ENCODE peak calls at places on chromosomes 12 and 14, in ten cellular contexts. One of them, this sample, is unnamed.

GRCh38 chr14:22174412-22174811 is 414.6 kb downstream of the DAD1 start:
- DNase-seq in astrocyte: no peak
- DNase-seq in endodermal cell: no peak
- DNase-seq in psoas muscle: no peak
- DNase-seq in chondrocyte: no peak
- DNase-seq in kidney: no peak
- DNase-seq in endothelial cell: no peak
- DNase-seq in tibial artery: no peak
- DNase-seq in MCF 10A: no peak
- DNase-seq in fibroblast of lung: no peak
- DNase-seq in this sample: no peak

GRCh38 chr12:54225666-54226065 is 36.9 kb upstream of the SMUG1 start:
- DNase-seq in astrocyte: no peak
- DNase-seq in endodermal cell: no peak
- DNase-seq in psoas muscle: no peak
- DNase-seq in chondrocyte: no peak
- DNase-seq in kidney: no peak
- DNase-seq in endothelial cell: no peak
- DNase-seq in tibial artery: no peak
- DNase-seq in MCF 10A: no peak
- DNase-seq in fibroblast of lung: no peak
- DNase-seq in this sample: no peak

GRCh38 chr12:12798480-12798879 is 13.0 kb downstream of the APOLD1 start:
- DNase-seq in astrocyte: no peak
- DNase-seq in endodermal cell: no peak
- DNase-seq in psoas muscle: no peak
- DNase-seq in chondrocyte: no peak
- DNase-seq in kidney: no peak
- DNase-seq in endothelial cell: no peak
- DNase-seq in tibial artery: no peak
- DNase-seq in MCF 10A: no peak
- DNase-seq in fibroblast of lung: no peak
- DNase-seq in this sample: no peak

GRCh38 chr14:90539496-90539775 is 142.6 kb downstream of the CALM1 start:
- DNase-seq in astrocyte: no peak
- DNase-seq in endodermal cell: no peak
- DNase-seq in psoas muscle: no peak
- DNase-seq in chondrocyte: peak
- DNase-seq in kidney: peak
- DNase-seq in endothelial cell: no peak
- DNase-seq in tibial artery: no peak
- DNase-seq in MCF 10A: no peak
- DNase-seq in fibroblast of lung: no peak
- DNase-seq in this sample: no peak

GRCh38 chr14:100540926-100541620 is 46.1 kb downstream of the BEGAIN start:
- DNase-seq in astrocyte: no peak
- DNase-seq in endodermal cell: no peak
- DNase-seq in psoas muscle: no peak
- DNase-seq in chondrocyte: peak
- DNase-seq in kidney: peak
- DNase-seq in endothelial cell: no peak
- DNase-seq in tibial artery: no peak
- DNase-seq in MCF 10A: no peak
- DNase-seq in fibroblast of lung: no peak
- DNase-seq in this sample: no peak

GRCh38 chr12:15562263-15562662 is 226.9 kb downstream of the EPS8 start:
- DNase-seq in astrocyte: no peak
- DNase-seq in endodermal cell: no peak
- DNase-seq in psoas muscle: no peak
- DNase-seq in chondrocyte: no peak
- DNase-seq in kidney: no peak
- DNase-seq in endothelial cell: no peak
- DNase-seq in tibial artery: no peak
- DNase-seq in MCF 10A: no peak
- DNase-seq in fibroblast of lung: no peak
- DNase-seq in this sample: no peak

GRCh38 chr12:119994892-119995658 is 6.0 kb downstream of the BICDL1 start:
- DNase-seq in astrocyte: no peak
- DNase-seq in endodermal cell: no peak
- DNase-seq in psoas muscle: no peak
- DNase-seq in chondrocyte: no peak
- DNase-seq in kidney: no peak
- DNase-seq in endothelial cell: no peak
- DNase-seq in tibial artery: no peak
- DNase-seq in MCF 10A: no peak
- DNase-seq in fibroblast of lung: no peak
- DNase-seq in this sample: no peak

GRCh38 chr14:105072381-105072861 is 7.2 kb upstream of the GPR132 start:
- DNase-seq in astrocyte: no peak
- DNase-seq in endodermal cell: no peak
- DNase-seq in psoas muscle: no peak
- DNase-seq in chondrocyte: no peak
- DNase-seq in kidney: peak
- DNase-seq in endothelial cell: no peak
- DNase-seq in tibial artery: no peak
- DNase-seq in MCF 10A: no peak
- DNase-seq in fibroblast of lung: no peak
- DNase-seq in this sample: no peak

GRCh38 chr14:100775351-100775830 is 48.7 kb downstream of the DLK1 start:
- DNase-seq in astrocyte: no peak
- DNase-seq in endodermal cell: peak
- DNase-seq in psoas muscle: no peak
- DNase-seq in chondrocyte: peak
- DNase-seq in kidney: no peak
- DNase-seq in endothelial cell: no peak
- DNase-seq in tibial artery: no peak
- DNase-seq in MCF 10A: no peak
- DNase-seq in fibroblast of lung: no peak
- DNase-seq in this sample: no peak

GRCh38 chr14:77883479-77884238 is 83.8 kb downstream of the ADCK1 start:
- DNase-seq in astrocyte: no peak
- DNase-seq in endodermal cell: no peak
- DNase-seq in psoas muscle: no peak
- DNase-seq in chondrocyte: no peak
- DNase-seq in kidney: peak
- DNase-seq in endothelial cell: no peak
- DNase-seq in tibial artery: no peak
- DNase-seq in MCF 10A: no peak
- DNase-seq in fibroblast of lung: no peak
- DNase-seq in this sample: peak

GRCh38 chr12:49631336-49631907 is 8.1 kb downstream of the PRPF40B start:
- DNase-seq in astrocyte: no peak
- DNase-seq in endodermal cell: peak
- DNase-seq in psoas muscle: no peak
- DNase-seq in chondrocyte: no peak
- DNase-seq in kidney: peak
- DNase-seq in endothelial cell: no peak
- DNase-seq in tibial artery: no peak
- DNase-seq in MCF 10A: no peak
- DNase-seq in fibroblast of lung: no peak
- DNase-seq in this sample: no peak

GRCh38 chr12:20722142-20722541 is 27.0 kb downstream of the SLCO1C1 start:
- DNase-seq in astrocyte: no peak
- DNase-seq in endodermal cell: no peak
- DNase-seq in psoas muscle: no peak
- DNase-seq in chondrocyte: no peak
- DNase-seq in kidney: no peak
- DNase-seq in endothelial cell: no peak
- DNase-seq in tibial artery: no peak
- DNase-seq in MCF 10A: no peak
- DNase-seq in fibroblast of lung: no peak
- DNase-seq in this sample: no peak

GRCh38 chr14:102917469-102918211 is 4.8 kb upstream of the AMN start:
- DNase-seq in astrocyte: no peak
- DNase-seq in endodermal cell: peak
- DNase-seq in psoas muscle: peak
- DNase-seq in chondrocyte: no peak
- DNase-seq in kidney: peak
- DNase-seq in endothelial cell: peak
- DNase-seq in tibial artery: peak
- DNase-seq in MCF 10A: peak
- DNase-seq in fibroblast of lung: peak
- DNase-seq in this sample: peak

GRCh38 chr14:103329421-103330347 is 4.4 kb upstream of the EIF5 start:
- DNase-seq in astrocyte: peak
- DNase-seq in endodermal cell: no peak
- DNase-seq in psoas muscle: no peak
- DNase-seq in chondrocyte: no peak
- DNase-seq in kidney: no peak
- DNase-seq in endothelial cell: no peak
- DNase-seq in tibial artery: peak
- DNase-seq in MCF 10A: peak
- DNase-seq in fibroblast of lung: peak
- DNase-seq in this sample: no peak

GRCh38 chr14:99938376-99938775 is 126.8 kb upstream of the EVL start:
- DNase-seq in astrocyte: no peak
- DNase-seq in endodermal cell: no peak
- DNase-seq in psoas muscle: no peak
- DNase-seq in chondrocyte: no peak
- DNase-seq in kidney: no peak
- DNase-seq in endothelial cell: no peak
- DNase-seq in tibial artery: no peak
- DNase-seq in MCF 10A: no peak
- DNase-seq in fibroblast of lung: no peak
- DNase-seq in this sample: no peak

GRCh38 chr12:22543246-22544037 is 900 bp downstream of the C2CD5 start:
- DNase-seq in astrocyte: peak
- DNase-seq in endodermal cell: no peak
- DNase-seq in psoas muscle: peak
- DNase-seq in chondrocyte: no peak
- DNase-seq in kidney: peak
- DNase-seq in endothelial cell: peak
- DNase-seq in tibial artery: peak
- DNase-seq in MCF 10A: peak
- DNase-seq in fibroblast of lung: peak
- DNase-seq in this sample: peak

GRCh38 chr12:51357374-51358047 is 11.0 kb upstream of the CELA1 start:
- DNase-seq in astrocyte: no peak
- DNase-seq in endodermal cell: no peak
- DNase-seq in psoas muscle: no peak
- DNase-seq in chondrocyte: no peak
- DNase-seq in kidney: no peak
- DNase-seq in endothelial cell: no peak
- DNase-seq in tibial artery: no peak
- DNase-seq in MCF 10A: no peak
- DNase-seq in fibroblast of lung: no peak
- DNase-seq in this sample: no peak

GRCh38 chr12:632102-632696 is 31.0 kb downstream of the NINJ2 start:
- DNase-seq in astrocyte: peak
- DNase-seq in endodermal cell: peak
- DNase-seq in psoas muscle: peak
- DNase-seq in chondrocyte: peak
- DNase-seq in kidney: no peak
- DNase-seq in endothelial cell: no peak
- DNase-seq in tibial artery: peak
- DNase-seq in MCF 10A: peak
- DNase-seq in fibroblast of lung: peak
- DNase-seq in this sample: no peak

GRCh38 chr14:49550284-49551184 is 35.6 kb downstream of the RPS29 start:
- DNase-seq in astrocyte: no peak
- DNase-seq in endodermal cell: no peak
- DNase-seq in psoas muscle: no peak
- DNase-seq in chondrocyte: no peak
- DNase-seq in kidney: no peak
- DNase-seq in endothelial cell: no peak
- DNase-seq in tibial artery: no peak
- DNase-seq in MCF 10A: no peak
- DNase-seq in fibroblast of lung: peak
- DNase-seq in this sample: no peak
- TF ChIP-seq CTCF in astrocyte: peak
- TF ChIP-seq CTCF in endodermal cell: peak
- TF ChIP-seq CTCF in psoas muscle: no peak
- TF ChIP-seq CTCF in chondrocyte: peak
- TF ChIP-seq CTCF in kidney: peak
- TF ChIP-seq CTCF in endothelial cell: no peak
- TF ChIP-seq CTCF in tibial artery: no peak
- TF ChIP-seq CTCF in MCF 10A: peak
- TF ChIP-seq CTCF in fibroblast of lung: peak
- TF ChIP-seq CTCF in this sample: peak

DNA sequence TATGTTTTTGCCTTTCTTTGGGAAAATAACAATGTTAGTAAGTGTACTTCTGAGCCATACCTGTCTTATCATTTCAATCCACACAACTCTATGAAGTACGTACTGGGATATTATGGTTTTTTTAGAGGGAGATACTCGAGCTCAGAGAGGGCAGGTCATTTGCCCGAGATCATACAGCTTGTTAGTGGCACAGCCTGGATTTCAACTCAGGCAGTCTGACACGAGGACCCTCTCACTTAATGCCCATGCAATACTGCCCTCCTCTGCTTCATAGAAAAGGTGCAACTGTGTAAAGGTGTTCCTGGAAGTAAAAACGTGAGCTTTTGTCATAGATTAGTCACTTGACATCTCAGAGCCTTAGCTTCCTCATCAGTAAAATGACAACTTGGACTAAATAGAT is 128.0 kb downstream of the NDUFA12 start:
- DNase-seq in astrocyte: no peak
- DNase-seq in endodermal cell: peak
- DNase-seq in psoas muscle: no peak
- DNase-seq in chondrocyte: no peak
- DNase-seq in kidney: no peak
- DNase-seq in endothelial cell: peak
- DNase-seq in tibial artery: no peak
- DNase-seq in MCF 10A: peak
- DNase-seq in fibroblast of lung: peak
- DNase-seq in this sample: peak
- TF ChIP-seq CTCF in astrocyte: no peak
- TF ChIP-seq CTCF in endodermal cell: peak
- TF ChIP-seq CTCF in psoas muscle: peak
- TF ChIP-seq CTCF in chondrocyte: peak
- TF ChIP-seq CTCF in kidney: peak
- TF ChIP-seq CTCF in endothelial cell: no peak
- TF ChIP-seq CTCF in tibial artery: no peak
- TF ChIP-seq CTCF in MCF 10A: peak
- TF ChIP-seq CTCF in fibroblast of lung: no peak
- TF ChIP-seq CTCF in this sample: peak

DNA sequence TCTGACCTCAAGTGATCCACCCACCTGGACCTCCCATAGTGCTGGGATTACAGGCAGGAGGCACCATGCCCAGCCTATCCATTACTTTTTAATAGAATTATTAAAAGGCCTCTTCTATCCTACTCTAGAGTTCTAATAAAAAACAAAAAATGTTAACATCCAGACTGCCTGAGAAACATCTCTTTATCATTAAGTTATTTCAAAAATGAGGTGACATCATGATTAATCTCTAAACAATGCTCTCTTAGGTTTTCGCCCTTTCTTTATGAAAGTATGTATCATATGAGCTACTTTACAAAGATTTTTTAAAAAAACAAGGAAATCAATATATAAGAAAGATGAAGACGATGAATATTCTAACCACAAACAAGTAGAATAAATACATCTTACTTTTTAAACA is 52.6 kb downstream of the FGD6 start:
- DNase-seq in astrocyte: peak
- DNase-seq in endodermal cell: no peak
- DNase-seq in psoas muscle: no peak
- DNase-seq in chondrocyte: no peak
- DNase-seq in kidney: no peak
- DNase-seq in endothelial cell: no peak
- DNase-seq in tibial artery: no peak
- DNase-seq in MCF 10A: no peak
- DNase-seq in fibroblast of lung: no peak
- DNase-seq in this sample: no peak
- TF ChIP-seq CTCF in astrocyte: no peak
- TF ChIP-seq CTCF in endodermal cell: no peak
- TF ChIP-seq CTCF in psoas muscle: no peak
- TF ChIP-seq CTCF in chondrocyte: no peak
- TF ChIP-seq CTCF in kidney: no peak
- TF ChIP-seq CTCF in endothelial cell: no peak
- TF ChIP-seq CTCF in tibial artery: no peak
- TF ChIP-seq CTCF in MCF 10A: no peak
- TF ChIP-seq CTCF in fibroblast of lung: no peak
- TF ChIP-seq CTCF in this sample: no peak

GRCh38 chr12:47808574-47809380 is 10.9 kb downstream of the HDAC7 start:
- DNase-seq in astrocyte: no peak
- DNase-seq in endodermal cell: peak
- DNase-seq in psoas muscle: no peak
- DNase-seq in chondrocyte: no peak
- DNase-seq in kidney: no peak
- DNase-seq in endothelial cell: no peak
- DNase-seq in tibial artery: no peak
- DNase-seq in MCF 10A: peak
- DNase-seq in fibroblast of lung: no peak
- DNase-seq in this sample: no peak
- TF ChIP-seq CTCF in astrocyte: no peak
- TF ChIP-seq CTCF in endodermal cell: peak
- TF ChIP-seq CTCF in psoas muscle: no peak
- TF ChIP-seq CTCF in chondrocyte: no peak
- TF ChIP-seq CTCF in kidney: no peak
- TF ChIP-seq CTCF in endothelial cell: no peak
- TF ChIP-seq CTCF in tibial artery: no peak
- TF ChIP-seq CTCF in MCF 10A: no peak
- TF ChIP-seq CTCF in fibroblast of lung: peak
- TF ChIP-seq CTCF in this sample: peak